ENCODE peak calls at places on chromosomes 5 and 9, in seven cellular contexts. One of them, this sample, is unnamed. For H3K4me1, the result is how much of the 10 kb centered on the place peaks cover.

GRCh38 chr5:10317825-10318682 is 10.4 kb upstream of the CMBL start:
- DNase-seq in HCT116: no peak
- DNase-seq in neuronal stem cell: no peak
- DNase-seq in upper lobe of right lung: no peak
- DNase-seq in cardiac muscle cell: no peak
- DNase-seq in hepatocyte: peak
- DNase-seq in ovary: no peak
- DNase-seq in this sample: peak

GRCh38 chr9:21688108-21689102 is 114.0 kb upstream of the MTAP start:
- DNase-seq in HCT116: no peak
- DNase-seq in neuronal stem cell: no peak
- DNase-seq in upper lobe of right lung: no peak
- DNase-seq in cardiac muscle cell: peak
- DNase-seq in hepatocyte: no peak
- DNase-seq in ovary: peak
- DNase-seq in this sample: no peak

GRCh38 chr9:83583151-83584014 is 39.6 kb upstream of the IDNK start:
- DNase-seq in HCT116: peak
- DNase-seq in neuronal stem cell: peak
- DNase-seq in upper lobe of right lung: no peak
- DNase-seq in cardiac muscle cell: peak
- DNase-seq in hepatocyte: peak
- DNase-seq in ovary: peak
- DNase-seq in this sample: peak

GRCh38 chr5:17305964-17306725 is 88.7 kb downstream of the BASP1 start:
- DNase-seq in HCT116: no peak
- DNase-seq in neuronal stem cell: no peak
- DNase-seq in upper lobe of right lung: peak
- DNase-seq in cardiac muscle cell: peak
- DNase-seq in hepatocyte: peak
- DNase-seq in ovary: no peak
- DNase-seq in this sample: no peak

GRCh38 chr9:82021198-82021597 is 32.6 kb downstream of the SPATA31D1 start:
- DNase-seq in HCT116: peak
- DNase-seq in neuronal stem cell: no peak
- DNase-seq in upper lobe of right lung: no peak
- DNase-seq in cardiac muscle cell: peak
- DNase-seq in hepatocyte: peak
- DNase-seq in ovary: no peak
- DNase-seq in this sample: no peak

GRCh38 chr9:2727966-2728613 is 10.8 kb downstream of the KCNV2 start:
- DNase-seq in HCT116: peak
- DNase-seq in neuronal stem cell: no peak
- DNase-seq in upper lobe of right lung: no peak
- DNase-seq in cardiac muscle cell: peak
- DNase-seq in hepatocyte: peak
- DNase-seq in ovary: peak
- DNase-seq in this sample: peak

GRCh38 chr9:17742065-17742464 is 163.2 kb downstream of the SH3GL2 start:
- DNase-seq in HCT116: no peak
- DNase-seq in neuronal stem cell: peak
- DNase-seq in upper lobe of right lung: no peak
- DNase-seq in cardiac muscle cell: no peak
- DNase-seq in hepatocyte: no peak
- DNase-seq in ovary: no peak
- DNase-seq in this sample: peak

GRCh38 chr5:128920345-128921215 is 44.7 kb upstream of the SLC27A6 start:
- DNase-seq in HCT116: peak
- DNase-seq in neuronal stem cell: no peak
- DNase-seq in upper lobe of right lung: no peak
- DNase-seq in cardiac muscle cell: peak
- DNase-seq in hepatocyte: no peak
- DNase-seq in ovary: no peak
- DNase-seq in this sample: no peak

GRCh38 chr9:99299214-99300102 is 77.4 kb downstream of the SEC61B start:
- DNase-seq in HCT116: no peak
- DNase-seq in neuronal stem cell: no peak
- DNase-seq in upper lobe of right lung: no peak
- DNase-seq in cardiac muscle cell: peak
- DNase-seq in hepatocyte: peak
- DNase-seq in ovary: no peak
- DNase-seq in this sample: peak

GRCh38 chr9:96559339-96559943 is 60.2 kb downstream of the CDC14B start:
- DNase-seq in HCT116: no peak
- DNase-seq in neuronal stem cell: no peak
- DNase-seq in upper lobe of right lung: no peak
- DNase-seq in cardiac muscle cell: no peak
- DNase-seq in hepatocyte: no peak
- DNase-seq in ovary: no peak
- DNase-seq in this sample: no peak

GRCh38 chr5:99116526-99116925 is 187.7 kb upstream of the CHD1 start:
- DNase-seq in HCT116: no peak
- DNase-seq in neuronal stem cell: no peak
- DNase-seq in upper lobe of right lung: no peak
- DNase-seq in cardiac muscle cell: no peak
- DNase-seq in hepatocyte: no peak
- DNase-seq in ovary: no peak
- DNase-seq in this sample: no peak

GRCh38 chr9:89254773-89255125 is 56.2 kb upstream of the CKS2 start:
- DNase-seq in HCT116: no peak
- DNase-seq in neuronal stem cell: no peak
- DNase-seq in upper lobe of right lung: no peak
- DNase-seq in cardiac muscle cell: no peak
- DNase-seq in hepatocyte: no peak
- DNase-seq in ovary: no peak
- DNase-seq in this sample: no peak

GRCh38 chr5:167512111-167512510 is 779.3 kb upstream of the WWC1 start:
- DNase-seq in HCT116: no peak
- DNase-seq in neuronal stem cell: no peak
- DNase-seq in upper lobe of right lung: no peak
- DNase-seq in cardiac muscle cell: no peak
- DNase-seq in hepatocyte: no peak
- DNase-seq in ovary: no peak
- DNase-seq in this sample: no peak

GRCh38 chr9:4262735-4263141 is 37.1 kb downstream of the GLIS3 start:
- DNase-seq in HCT116: peak
- DNase-seq in neuronal stem cell: no peak
- DNase-seq in upper lobe of right lung: no peak
- DNase-seq in cardiac muscle cell: peak
- DNase-seq in hepatocyte: peak
- DNase-seq in ovary: no peak
- DNase-seq in this sample: peak

DNA sequence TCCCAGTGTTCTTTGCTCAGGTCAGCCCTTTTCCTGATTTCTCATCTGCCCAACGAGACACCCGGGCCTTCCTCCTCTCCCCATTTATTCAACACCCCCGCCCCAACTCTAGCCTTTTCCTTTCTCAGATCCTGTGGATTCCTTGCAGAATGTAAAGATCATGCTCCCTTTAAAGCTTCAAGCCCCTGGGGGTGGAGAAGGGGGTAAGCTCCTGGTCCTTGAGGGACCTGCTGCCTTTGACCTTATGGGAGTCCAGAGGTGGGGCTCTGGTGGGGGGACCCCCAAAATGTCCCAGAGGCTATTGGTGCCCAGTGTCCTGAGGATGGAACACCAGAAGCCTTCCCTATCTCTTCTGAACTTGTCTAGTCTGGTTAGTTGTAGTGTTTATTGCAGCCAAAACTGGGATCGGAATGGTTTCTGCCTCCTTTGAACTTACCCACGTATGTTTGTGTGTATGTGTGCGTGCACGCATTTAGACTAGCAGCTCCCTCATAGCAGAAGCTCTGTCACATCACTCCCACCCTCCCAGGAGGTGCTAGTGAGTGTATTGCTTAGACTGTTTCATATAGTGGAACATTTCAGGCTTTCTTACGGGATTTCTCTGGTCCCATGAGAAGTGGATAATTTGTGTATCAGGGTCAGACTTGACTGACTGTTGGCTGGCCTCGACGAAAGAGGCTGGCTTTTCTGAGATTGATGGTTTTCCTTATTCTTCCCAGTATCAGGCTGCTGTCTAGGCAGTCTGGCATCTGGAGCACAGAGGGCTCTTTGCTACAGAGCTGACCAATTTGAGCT is 1.1 kb downstream of the GALNT10 start:
- DNase-seq in HCT116: no peak
- DNase-seq in neuronal stem cell: no peak
- DNase-seq in upper lobe of right lung: no peak
- DNase-seq in cardiac muscle cell: peak
- DNase-seq in hepatocyte: peak
- DNase-seq in ovary: no peak
- DNase-seq in this sample: no peak
- H3K4me1 ChIP-seq in HCT116: under half
- H3K4me1 ChIP-seq in neuronal stem cell: under half
- H3K4me1 ChIP-seq in upper lobe of right lung: under half
- H3K4me1 ChIP-seq in cardiac muscle cell: under half
- H3K4me1 ChIP-seq in hepatocyte: under half
- H3K4me1 ChIP-seq in ovary: under half
- H3K4me1 ChIP-seq in this sample: under half

DNA sequence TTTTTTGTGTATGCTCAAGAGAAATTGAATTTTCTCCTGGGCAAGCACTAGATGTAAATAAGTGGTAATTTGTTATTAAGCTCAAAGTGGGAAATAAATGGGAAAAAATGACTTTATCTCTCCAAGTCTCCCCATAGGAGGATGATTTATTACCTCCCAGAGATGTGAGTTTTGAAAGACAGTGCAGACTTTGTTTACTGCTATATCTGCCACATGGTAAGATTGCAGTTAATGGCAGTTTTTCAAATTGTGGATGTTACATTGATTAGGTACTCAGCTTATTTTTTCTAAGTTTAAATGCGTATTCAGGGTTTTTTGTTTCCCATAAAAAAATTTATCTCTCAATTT is 87.0 kb upstream of the ALDH1A1 start:
- DNase-seq in HCT116: no peak
- DNase-seq in neuronal stem cell: no peak
- DNase-seq in upper lobe of right lung: no peak
- DNase-seq in cardiac muscle cell: no peak
- DNase-seq in hepatocyte: no peak
- DNase-seq in ovary: no peak
- DNase-seq in this sample: no peak
- H3K4me1 ChIP-seq in HCT116: under half
- H3K4me1 ChIP-seq in neuronal stem cell: under half
- H3K4me1 ChIP-seq in upper lobe of right lung: under half
- H3K4me1 ChIP-seq in cardiac muscle cell: under half
- H3K4me1 ChIP-seq in hepatocyte: under half
- H3K4me1 ChIP-seq in ovary: under half
- H3K4me1 ChIP-seq in this sample: under half

DNA sequence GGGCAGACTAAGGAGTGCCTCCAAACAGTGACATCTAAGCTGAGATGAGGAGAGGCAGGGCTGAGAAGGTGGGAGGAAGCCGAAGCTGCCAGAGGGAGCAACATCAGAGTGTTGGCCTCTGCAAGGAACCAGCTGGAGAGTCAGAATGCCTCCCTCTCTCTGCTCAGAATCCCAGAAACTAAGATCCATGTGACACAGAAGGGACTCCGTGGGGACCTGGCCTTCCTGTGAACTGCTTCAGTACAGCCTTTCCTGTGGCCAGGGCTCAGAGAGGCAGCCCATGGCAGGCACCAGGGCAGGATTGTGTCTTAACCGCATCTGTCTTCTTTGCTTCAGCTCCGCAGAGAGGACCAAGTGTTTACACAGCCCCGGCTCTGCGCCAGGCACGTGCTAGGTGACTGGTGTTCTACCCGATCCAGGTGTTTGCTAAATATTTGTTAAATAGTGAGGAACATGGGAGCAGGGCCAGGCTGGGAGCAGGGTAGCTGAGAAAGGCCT is 33.5 kb downstream of the KCNMB1 start:
- DNase-seq in HCT116: no peak
- DNase-seq in neuronal stem cell: no peak
- DNase-seq in upper lobe of right lung: peak
- DNase-seq in cardiac muscle cell: no peak
- DNase-seq in hepatocyte: no peak
- DNase-seq in ovary: no peak
- DNase-seq in this sample: no peak
- H3K4me1 ChIP-seq in HCT116: under half
- H3K4me1 ChIP-seq in neuronal stem cell: under half
- H3K4me1 ChIP-seq in upper lobe of right lung: under half
- H3K4me1 ChIP-seq in cardiac muscle cell: under half
- H3K4me1 ChIP-seq in hepatocyte: under half
- H3K4me1 ChIP-seq in ovary: under half
- H3K4me1 ChIP-seq in this sample: under half

GRCh38 chr5:177514541-177514940 is 2.2 kb downstream of the DDX41 start:
- DNase-seq in HCT116: no peak
- DNase-seq in neuronal stem cell: no peak
- DNase-seq in upper lobe of right lung: no peak
- DNase-seq in cardiac muscle cell: no peak
- DNase-seq in hepatocyte: no peak
- DNase-seq in ovary: no peak
- DNase-seq in this sample: no peak

GRCh38 chr5:177513500-177513899 is 3.3 kb downstream of the DDX41 start:
- DNase-seq in HCT116: no peak
- DNase-seq in neuronal stem cell: no peak
- DNase-seq in upper lobe of right lung: no peak
- DNase-seq in cardiac muscle cell: no peak
- DNase-seq in hepatocyte: no peak
- DNase-seq in ovary: no peak
- DNase-seq in this sample: no peak

GRCh38 chr5:177515580-177515979 is 1.2 kb downstream of the DDX41 start:
- DNase-seq in HCT116: no peak
- DNase-seq in neuronal stem cell: no peak
- DNase-seq in upper lobe of right lung: no peak
- DNase-seq in cardiac muscle cell: no peak
- DNase-seq in hepatocyte: no peak
- DNase-seq in ovary: no peak
- DNase-seq in this sample: no peak

GRCh38 chr5:177519463-177520235 is 2.9 kb upstream of the DDX41 start:
- DNase-seq in HCT116: no peak
- DNase-seq in neuronal stem cell: no peak
- DNase-seq in upper lobe of right lung: peak
- DNase-seq in cardiac muscle cell: no peak
- DNase-seq in hepatocyte: no peak
- DNase-seq in ovary: no peak
- DNase-seq in this sample: no peak

DNA sequence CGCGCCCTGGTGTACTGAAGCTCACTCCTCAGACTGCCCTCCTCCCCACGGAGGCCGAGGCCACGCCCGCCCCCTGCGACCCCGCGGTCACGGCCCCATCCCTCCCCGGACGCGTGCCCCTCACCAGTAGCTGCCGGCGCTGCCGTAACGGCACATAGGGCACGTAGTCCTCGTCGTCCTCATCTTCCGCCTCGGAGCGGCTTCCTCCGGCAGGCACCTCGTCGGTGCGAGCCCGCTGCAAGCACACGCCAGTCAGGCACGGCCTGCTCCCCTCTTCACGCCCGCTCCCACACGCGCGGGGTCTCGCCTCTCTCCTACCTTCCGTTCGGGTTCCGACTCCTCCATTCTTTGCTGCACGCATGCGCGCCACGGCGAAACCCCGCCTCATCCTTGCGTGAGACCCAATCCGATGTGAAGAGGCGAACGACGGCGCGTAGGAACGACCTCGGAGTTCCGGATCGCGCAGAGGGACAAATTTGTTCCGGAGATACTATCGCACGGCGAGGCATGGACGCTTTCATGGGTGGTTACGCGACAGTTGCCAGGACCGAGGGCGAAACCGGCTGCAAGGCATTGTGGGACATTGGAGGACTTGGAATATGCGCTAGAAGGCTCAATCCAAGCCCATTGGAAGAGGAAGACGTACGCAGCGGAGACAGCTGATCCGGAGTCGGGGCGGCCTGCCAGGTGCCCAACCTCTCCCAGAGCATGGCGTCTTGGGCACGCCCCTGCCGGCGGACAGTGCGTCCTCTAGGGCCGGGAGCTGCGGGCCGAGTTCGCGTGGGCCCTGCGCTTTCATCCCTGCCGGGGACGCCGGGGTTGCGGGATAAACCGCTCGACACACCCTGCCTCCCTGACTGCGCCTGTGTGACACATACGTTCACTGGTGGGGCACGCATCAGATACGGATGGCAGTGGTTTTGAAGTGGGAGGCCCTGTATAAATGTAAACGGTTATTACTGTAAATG is at the start of gene DDX41:
- DNase-seq in HCT116: peak
- DNase-seq in neuronal stem cell: peak
- DNase-seq in upper lobe of right lung: peak
- DNase-seq in cardiac muscle cell: peak
- DNase-seq in hepatocyte: peak
- DNase-seq in ovary: peak
- DNase-seq in this sample: peak
- H3K4me1 ChIP-seq in HCT116: under half
- H3K4me1 ChIP-seq in neuronal stem cell: under half
- H3K4me1 ChIP-seq in upper lobe of right lung: under half
- H3K4me1 ChIP-seq in cardiac muscle cell: under half
- H3K4me1 ChIP-seq in hepatocyte: under half
- H3K4me1 ChIP-seq in ovary: under half
- H3K4me1 ChIP-seq in this sample: under half

This sample was measured in A673.